ENCODE peak calls at places on chromosomes 3 and 15, in seven cellular contexts. O, N, W, X, V, C and P are unnamed samples.

GRCh38 chr3:13141183-13141582 is 68.0 kb upstream of the IQSEC1 start:
- DNase-seq in O (no peak), N (no peak), W (no peak), X (no peak), V (no peak), C (no peak), P (no peak)

GRCh38 chr3:158226429-158226828 is 116.5 kb downstream of the RSRC1 start:
- DNase-seq in O (no peak), N (no peak), W (no peak), X (no peak), V (no peak), C (no peak), P (no peak)

GRCh38 chr15:27479232-27480140 is 508.5 kb downstream of the GABRG3 start:
- DNase-seq in O (no peak), N (no peak), W (no peak), X (no peak), V (no peak), C (no peak), P (no peak)

GRCh38 chr3:197561926-197562325 is 6.2 kb upstream of the BDH1 start:
- DNase-seq in O (no peak), N (no peak), W (no peak), X (no peak), V (no peak), C (no peak), P (no peak)

GRCh38 chr3:139020036-139020867 is 474 bp downstream of the PRR23B start:
- DNase-seq in O (no peak), N (no peak), W (no peak), X (no peak), V (no peak), C (no peak), P (no peak)

GRCh38 chr3:36795622-36796021 is 31.3 kb upstream of the DCLK3 start:
- DNase-seq in O (no peak), N (no peak), W (no peak), X (no peak), V (no peak), C (no peak), P (no peak)

GRCh38 chr15:58369261-58369699 is 62.5 kb upstream of the LIPC start:
- DNase-seq in O (no peak), N (no peak), W (peak), X (no peak), V (no peak), C (peak), P (peak)

GRCh38 chr15:99429681-99430081 is 136.1 kb upstream of the MEF2A start:
- DNase-seq in O (no peak), N (no peak), W (no peak), X (no peak), V (no peak), C (no peak), P (no peak)

GRCh38 chr3:133831966-133832801 is 26.6 kb downstream of the SRPRB start:
- DNase-seq in O (no peak), N (no peak), W (no peak), X (no peak), V (no peak), C (no peak), P (no peak)

GRCh38 chr3:152398495-152398894 is 129.8 kb downstream of the MBNL1 start:
- DNase-seq in O (no peak), N (no peak), W (no peak), X (no peak), V (no peak), C (no peak), P (no peak)

GRCh38 chr3:55487376-55488241 is 503 bp upstream of the WNT5A start:
- DNase-seq in O (peak), N (peak), W (peak), X (no peak), V (no peak), C (no peak), P (no peak)

GRCh38 chr15:36356978-36357582 is 222.3 kb upstream of the CDIN1 start:
- DNase-seq in O (no peak), N (no peak), W (peak), X (no peak), V (no peak), C (peak), P (peak)

GRCh38 chr3:183819831-183820230 is 5.5 kb downstream of the MAP6D1 start:
- DNase-seq in O (no peak), N (no peak), W (no peak), X (no peak), V (no peak), C (no peak), P (no peak)

GRCh38 chr3:69181592-69182211 is 59.3 kb upstream of the LMOD3 start:
- DNase-seq in O (no peak), N (no peak), W (peak), X (no peak), V (no peak), C (no peak), P (peak)

GRCh38 chr3:61938878-61939549 is 377.6 kb downstream of the PTPRG start:
- DNase-seq in O (no peak), N (no peak), W (no peak), X (no peak), V (no peak), C (no peak), P (no peak)

GRCh38 chr3:143120716-143121239 is 1.2 kb downstream of the CHST2 start:
- DNase-seq in O (peak), N (peak), W (peak), X (no peak), V (no peak), C (peak), P (peak)

GRCh38 chr3:25707268-25707928 is 42.7 kb upstream of the TOP2B start:
- DNase-seq in O (no peak), N (no peak), W (no peak), X (no peak), V (no peak), C (no peak), P (no peak)

GRCh38 chr3:111715911-111716523 is 120.9 kb upstream of the ZBED2 start:
- DNase-seq in O (peak), N (no peak), W (peak), X (no peak), V (no peak), C (peak), P (peak)

GRCh38 chr3:151814588-151814987 is 672 bp downstream of the AADAC start:
- DNase-seq in O (no peak), N (no peak), W (no peak), X (no peak), V (no peak), C (no peak), P (no peak)

GRCh38 chr15:32981536-32981935 is 213.0 kb downstream of the FMN1 start:
- DNase-seq in O (no peak), N (no peak), W (no peak), X (no peak), V (no peak), C (no peak), P (no peak)

GRCh38 chr3:128433630-128434185 is 33.0 kb downstream of the DNAJB8 start:
- DNase-seq in O (no peak), N (no peak), W (no peak), X (no peak), V (no peak), C (no peak), P (no peak)

GRCh38 chr3:160564205-160564922 is 1.0 kb downstream of the KPNA4 start:
- DNase-seq in O (no peak), N (no peak), W (no peak), X (no peak), V (no peak), C (no peak), P (no peak)

GRCh38 chr3:62373714-62374333 is 474 bp upstream of the FEZF2 start:
- DNase-seq in O (no peak), N (no peak), W (no peak), X (no peak), V (no peak), C (no peak), P (no peak)